ENCODE peak calls at places on chromosomes 6 and 20, in eight cellular contexts. G, Y, D, N, L, A, H and B are unnamed samples.

GRCh38 chr6:80767808-80768207 is 661.3 kb downstream of the BCKDHB start:
- DNase-seq in H (no peak), A (no peak), G (no peak), N (no peak), Y (no peak), D (no peak), L (peak; percentile 65), B (no peak)

GRCh38 chr6:116969211-116969863 is 92.3 kb downstream of the RFX6 start:
- DNase-seq in G (no peak), D (peak; percentile 4), L (peak; percentile 60), A (no peak), N (peak; percentile 27), H (no peak), Y (peak; percentile 60), B (peak; percentile 41)

GRCh38 chr6:24126586-24127192 is 674 bp downstream of the NRSN1 start:
- DNase-seq in N (peak; percentile 79), D (no peak), L (peak; percentile 57), Y (peak; percentile 71), G (peak; percentile 60), A (peak; percentile 77), H (no peak), B (peak; percentile 46)

GRCh38 chr20:23446505-23446904 is 6.2 kb downstream of the CST11 start:
- DNase-seq in N (peak; percentile 80), G (peak; percentile 26), A (peak; percentile 85), Y (peak; percentile 29), D (peak; percentile 19), H (no peak), L (peak; percentile 63), B (peak; percentile 62)

GRCh38 chr20:2693286-2693995 is 861 bp downstream of the EBF4 start:
- DNase-seq in D (no peak), L (no peak), Y (peak; percentile 30), A (peak; percentile 46), N (no peak), G (peak; percentile 44), H (peak; percentile 59), B (peak; percentile 67)

GRCh38 chr6:30885999-30886896 is 1.9 kb downstream of the DDR1 start:
- DNase-seq in L (peak; percentile 69), Y (no peak), N (no peak), D (peak; percentile 78), H (peak; percentile 59), A (peak; percentile 90), G (no peak), B (peak; percentile 12)

GRCh38 chr20:2538931-2539330 is 2.6 kb downstream of the TMC2 start:
- DNase-seq in G (no peak), N (no peak), A (no peak), H (no peak), Y (no peak), D (no peak), L (no peak), B (no peak)

GRCh38 chr6:158293122-158293521 is 19.1 kb upstream of the TULP4 start:
- DNase-seq in D (no peak), N (no peak), A (no peak), Y (no peak), G (no peak), H (no peak), L (no peak), B (no peak)

GRCh38 chr6:48630511-48630910 is 519.5 kb upstream of the PTCHD4 start:
- DNase-seq in L (no peak), H (no peak), D (no peak), Y (no peak), A (no peak), G (no peak), N (no peak), B (no peak)

GRCh38 chr20:44053046-44053445 is 133.9 kb downstream of the JPH2 start:
- DNase-seq in L (no peak), G (peak; percentile 5), N (no peak), H (no peak), Y (no peak), A (no peak), D (no peak), B (no peak)

GRCh38 chr20:13262701-13263335 is 41.7 kb downstream of the ISM1 start:
- DNase-seq in Y (no peak), A (no peak), G (no peak), N (no peak), D (no peak), L (no peak), H (no peak), B (no peak)

GRCh38 chr20:58017237-58017969 is 211.1 kb downstream of the ANKRD60 start:
- DNase-seq in L (no peak), H (no peak), G (no peak), Y (no peak), D (no peak), A (no peak), N (no peak), B (no peak)

GRCh38 chr6:39240155-39240757 is 11.0 kb upstream of the KCNK5 start:
- DNase-seq in A (no peak), H (no peak), G (no peak), N (no peak), Y (no peak), L (no peak), D (no peak), B (no peak)

GRCh38 chr6:135159531-135159930 is 21.6 kb upstream of the MYB start:
- DNase-seq in A (no peak), G (no peak), N (no peak), Y (no peak), H (no peak), D (no peak), L (no peak), B (peak; percentile 36)

GRCh38 chr6:17472653-17473183 is 79.3 kb downstream of the CAP2 start:
- DNase-seq in A (no peak), Y (no peak), H (no peak), G (no peak), D (no peak), N (no peak), L (no peak), B (no peak)

GRCh38 chr6:149723771-149724417 is 6.0 kb upstream of the LATS1 start:
- DNase-seq in Y (no peak), G (no peak), H (peak; percentile 50), N (peak; percentile 21), A (no peak), L (peak; percentile 88), D (no peak), B (peak; percentile 28)

GRCh38 chr6:3162565-3163247 is 5.4 kb upstream of the TUBB2A start:
- DNase-seq in L (peak; percentile 79), Y (peak; percentile 57), N (peak; percentile 61), H (peak; percentile 72), G (peak; percentile 61), D (peak; percentile 74), A (peak; percentile 76), B (peak; percentile 89)

GRCh38 chr20:55333798-55334197 is 671.5 kb downstream of the CBLN4 start:
- DNase-seq in G (no peak), L (no peak), D (no peak), N (no peak), H (no peak), A (no peak), Y (no peak), B (no peak)

DNA sequence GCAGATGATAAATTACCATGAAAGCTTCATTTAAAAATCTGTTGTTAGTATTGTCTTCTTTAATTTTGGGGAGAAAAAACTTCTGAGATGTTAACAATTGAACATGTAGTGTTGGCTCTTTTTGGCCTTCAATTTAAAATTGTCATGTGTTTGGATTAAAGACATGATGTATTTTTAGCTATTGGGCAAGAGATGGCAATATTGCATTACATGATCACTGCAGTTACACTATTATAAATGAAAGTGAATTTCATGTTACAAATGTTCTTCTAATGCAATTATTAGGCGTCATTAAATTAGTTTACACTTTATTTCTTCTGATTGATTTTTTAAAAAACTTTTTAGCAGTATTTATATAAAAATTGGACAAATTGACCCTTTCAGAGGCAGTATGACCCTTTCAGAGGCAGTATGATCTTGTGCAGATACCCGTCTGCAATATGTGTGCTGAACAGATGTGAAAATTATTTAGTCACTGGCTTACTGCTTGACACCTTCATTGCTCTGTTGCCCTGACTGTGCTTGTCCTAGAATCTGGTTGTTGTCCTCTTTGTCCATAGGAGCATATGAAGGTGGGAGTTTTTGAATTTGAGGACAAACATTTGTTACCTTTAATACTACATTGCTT is 25.8 kb downstream of the CDKAL1 start:
- DNase-seq in N (no peak), A (no peak), Y (no peak), L (peak; percentile 39), H (no peak), G (no peak), D (no peak), B (no peak)
- TF ChIP-seq CTCF in N (no peak), A (no peak), Y (no peak), L (no peak), H (no peak), G (peak; percentile 16), D (no peak), B (no peak)

DNA sequence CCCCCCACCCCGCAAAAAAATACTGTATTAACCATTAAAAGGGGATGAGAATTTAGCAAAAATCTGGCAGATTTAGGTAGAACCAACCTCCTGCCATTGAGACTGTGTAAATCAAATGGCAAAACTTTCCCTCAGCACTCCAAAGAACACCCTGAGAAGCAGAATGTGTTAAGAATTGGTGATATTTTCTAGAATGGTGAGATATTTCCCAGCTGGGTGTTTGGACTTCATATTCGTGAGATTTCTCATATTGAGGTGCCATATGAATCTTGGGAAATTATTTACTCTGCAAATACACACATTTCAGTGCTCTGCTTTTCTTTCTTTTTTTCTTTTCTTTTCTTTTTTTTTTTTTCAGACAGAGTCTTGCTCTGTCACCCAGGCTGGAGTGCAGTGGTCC is 66.3 kb upstream of the FOXO3 start:
- DNase-seq in N (no peak), A (no peak), Y (no peak), D (no peak), H (no peak), G (no peak), L (no peak), B (no peak)
- TF ChIP-seq CTCF in N (no peak), A (no peak), Y (no peak), D (no peak), H (no peak), G (no peak), L (no peak), B (no peak)

GRCh38 chr6:53520320-53520928 is 24.5 kb downstream of the GCLC start:
- DNase-seq in H (no peak), D (no peak), L (no peak), G (no peak), A (no peak), N (no peak), Y (no peak), B (no peak)
- TF ChIP-seq CTCF in H (no peak), D (no peak), L (no peak), G (no peak), A (no peak), N (no peak), Y (no peak), B (no peak)

GRCh38 chr20:34076952-34077351 is 35.1 kb downstream of the EIF2S2 start:
- DNase-seq in D (no peak), L (no peak), N (no peak), A (no peak), H (no peak), G (no peak), Y (no peak), B (no peak)

GRCh38 chr20:34074101-34074760 is 37.8 kb downstream of the EIF2S2 start:
- DNase-seq in Y (no peak), L (no peak), H (no peak), G (no peak), D (no peak), A (no peak), N (no peak), B (no peak)

GRCh38 chr20:34072778-34073177 is 39.3 kb downstream of the EIF2S2 start:
- DNase-seq in N (no peak), L (no peak), Y (no peak), D (no peak), A (no peak), H (no peak), G (no peak), B (no peak)

GRCh38 chr20:34078540-34078939 is 33.5 kb downstream of the EIF2S2 start:
- DNase-seq in G (no peak), A (no peak), N (no peak), H (no peak), D (no peak), L (no peak), Y (no peak), B (no peak)

GRCh38 chr20:34075647-34076046 is 36.4 kb downstream of the EIF2S2 start:
- DNase-seq in G (no peak), N (no peak), Y (no peak), H (no peak), D (no peak), L (no peak), A (peak; percentile 47), B (no peak)
- TF ChIP-seq CTCF in G (no peak), N (peak; percentile 24), Y (peak; percentile 10), H (no peak), D (no peak), L (peak; percentile 17), A (no peak), B (no peak)